ENCODE peak calls at places on chromosomes 6 and 20, in ten cellular contexts. R is stimulated activated CD8-positive, alpha-beta memory T cell treated with anti-CD3 and anti-CD28 coated beads, Interleukin-7, amount 100 ng/mL, for 4 hours; Q is activated T-helper 1 cell treated with anti-CD3 and anti-CD28 coated beads, Interleukin-12 subunit alpha, Interleukin-12 subunit beta, Interleukin-2, Interleukin-4 antibody, amounts not matched to agents 30 ng/mL and 10 ng/mL and 1 ng/mL, durations not matched to agents 14 hours and 24 hours and 36 hours; I is activated CD4-positive, alpha-beta T cell treated with anti-CD3 and anti-CD28 coated beads, Interleukin-2, amount 50 U/mL, for 24 hours; N is activated T-cell treated with anti-CD3 and anti-CD28 coated beads for 48 hours; G is kidney tubule cell; H is HFFc6; K is head of caudate nucleus; T is SW480; D is MCF 10A. L is an unnamed sample.

GRCh38 chr20:17624551-17625245 is 54.8 kb downstream of the DSTN start:
- DNase-seq in H (no peak), N (no peak), Q (no peak), D (no peak), G (no peak), T (no peak), I (no peak), K (no peak), R (no peak), L (no peak)

GRCh38 chr6:86192123-86192522 is 549.4 kb upstream of the SYNCRIP start:
- DNase-seq in N (no peak), T (peak), D (peak), R (no peak), I (no peak), G (peak), Q (no peak), K (no peak), H (peak), L (peak)

GRCh38 chr6:141467041-141467440 is 665.7 kb upstream of the GJE1 start:
- DNase-seq in D (no peak), K (no peak), R (no peak), Q (no peak), G (no peak), N (no peak), H (no peak), I (no peak), T (no peak), L (no peak)

GRCh38 chr6:33769248-33769821 is 19.6 kb downstream of the LEMD2 start:
- DNase-seq in T (no peak), N (no peak), R (no peak), D (no peak), K (no peak), G (no peak), I (no peak), H (no peak), Q (no peak), L (no peak)

GRCh38 chr6:69422474-69422873 is 374.3 kb downstream of the LMBRD1 start:
- DNase-seq in G (no peak), N (no peak), H (no peak), R (no peak), T (peak), D (no peak), Q (no peak), I (no peak), K (peak), L (no peak)

GRCh38 chr6:168132531-168133184 is 53.6 kb upstream of the FRMD1 start:
- DNase-seq in N (peak), H (peak), D (no peak), Q (no peak), K (peak), T (no peak), G (peak), I (no peak), R (no peak), L (no peak)

GRCh38 chr20:22673467-22673866 is 89.1 kb upstream of the FOXA2 start:
- DNase-seq in N (no peak), K (no peak), T (no peak), G (no peak), I (no peak), D (no peak), H (no peak), R (no peak), Q (no peak), L (no peak)

GRCh38 chr20:39876974-39877615 is 811.9 kb downstream of the MAFB start:
- DNase-seq in H (no peak), G (no peak), R (no peak), K (no peak), D (no peak), T (no peak), N (no peak), I (no peak), Q (no peak), L (no peak)

GRCh38 chr6:20661721-20662120 is 127.5 kb downstream of the CDKAL1 start:
- DNase-seq in R (no peak), G (no peak), I (no peak), D (peak), K (no peak), H (no peak), N (no peak), T (no peak), Q (no peak), L (no peak)